ENCODE peak calls at places on chromosomes 2 and 18, in four cellular contexts. S is stimulated activated CD4-positive, alpha-beta T cell treated with anti-CD3 and anti-CD28 coated beads, Interleukin-2, amount 100 ng/mL, for 48 hours; T is WTC11; C is upper lobe of right lung. Q is an unnamed sample.

GRCh38 chr2:23988371-23988770 is 21.5 kb upstream of the MFSD2B start:
- DNase-seq in T (no peak), S (no peak), C (no peak), Q (no peak)

GRCh38 chr2:64114063-64114911 is 29.9 kb downstream of the PELI1 start:
- DNase-seq in C (no peak), S (no peak), T (no peak), Q (no peak)

GRCh38 chr2:235002198-235003095 is 50.6 kb downstream of the SH3BP4 start:
- DNase-seq in C (no peak), S (no peak), T (no peak), Q (no peak)

GRCh38 chr2:144583741-144584453 is 64.0 kb upstream of the ZEB2 start:
- DNase-seq in C (no peak), T (no peak), S (no peak), Q (no peak)

GRCh38 chr2:137420744-137421143 is 543.5 kb upstream of the HNMT start:
- DNase-seq in S (no peak), C (no peak), T (no peak), Q (no peak)

GRCh38 chr2:114933671-114934241 is 491.3 kb downstream of the DPP10 start:
- DNase-seq in S (no peak), C (no peak), T (no peak), Q (no peak)

GRCh38 chr2:107430006-107430405 is 396.7 kb upstream of the RGPD4 start:
- DNase-seq in T (no peak), C (no peak), S (no peak), Q (no peak)

GRCh38 chr18:7467708-7468466 is 99.2 kb upstream of the PTPRM start:
- DNase-seq in C (no peak), S (no peak), T (no peak), Q (no peak)

GRCh38 chr2:202237787-202238233 is 587 bp downstream of the SUMO1 start:
- DNase-seq in C (peak; percentile 64), S (peak; percentile 6), T (no peak), Q (no peak)

GRCh38 chr2:30992781-30993180 is 145.5 kb downstream of the GALNT14 start:
- DNase-seq in T (no peak), S (no peak), C (no peak), Q (no peak)

GRCh38 chr2:59112258-59112657 is 871.1 kb upstream of the FANCL start:
- DNase-seq in T (no peak), S (no peak), C (no peak), Q (no peak)

GRCh38 chr2:73324126-73324525 is 30.8 kb upstream of the EGR4 start:
- DNase-seq in C (no peak), T (no peak), S (no peak), Q (no peak)

GRCh38 chr2:55843096-55843991 is 80.2 kb downstream of the EFEMP1 start:
- DNase-seq in S (no peak), T (no peak), C (no peak), Q (no peak)

GRCh38 chr2:121707920-121708361 is 28.7 kb downstream of the NIFK start:
- DNase-seq in C (peak; percentile 73), S (no peak), T (no peak), Q (no peak)

GRCh38 chr18:53416985-53417384 is 807.5 kb downstream of the MBD2 start:
- DNase-seq in T (no peak), C (no peak), S (no peak), Q (no peak)

GRCh38 chr2:33291278-33292013 is 185.0 kb upstream of the RASGRP3 start:
- DNase-seq in S (no peak), T (no peak), C (no peak), Q (no peak)

GRCh38 chr2:143034292-143035074 is 94.7 kb upstream of the ARHGAP15 start:
- DNase-seq in S (peak; percentile 44), C (no peak), T (peak; percentile 30), Q (no peak)